ENCODE peak calls at places on chromosomes 3 and 15, in seven cellular contexts. U is stomach, G is IMR-90, M is K562, Y is ovary, B is upper lobe of left lung, X is tibial nerve. Q is an unnamed sample.

GRCh38 chr3:38016847-38017444 is 12.5 kb downstream of the PLCD1 start:
- DNase-seq in M (peak; percentile 30), U (no peak), X (no peak), B (no peak), Y (no peak), G (no peak), Q (no peak)

GRCh38 chr15:78004919-78005634 is 72.4 kb downstream of the TBC1D2B start:
- DNase-seq in G (peak; percentile 95), U (peak; percentile 84), X (peak; percentile 68), Y (peak; percentile 85), M (no peak), B (peak; percentile 74), Q (peak; percentile 86)

GRCh38 chr3:16618721-16619120 is 13.5 kb upstream of the DAZL start:
- DNase-seq in B (no peak), G (peak; percentile 16), M (no peak), Y (no peak), X (no peak), U (no peak), Q (no peak)

GRCh38 chr3:116129187-116129945 is 315.9 kb downstream of the LSAMP start:
- DNase-seq in X (no peak), M (no peak), G (no peak), U (no peak), Y (peak; percentile 56), B (no peak), Q (peak; percentile 30)

GRCh38 chr3:160381470-160381869 is 17.6 kb downstream of the IFT80 start:
- DNase-seq in B (no peak), Y (no peak), G (peak; percentile 66), M (no peak), U (no peak), X (no peak), Q (no peak)

GRCh38 chr3:30455840-30456239 is 150.6 kb upstream of the TGFBR2 start:
- DNase-seq in G (no peak), X (peak; percentile 54), Y (peak; percentile 76), U (no peak), M (no peak), B (no peak), Q (no peak)

GRCh38 chr3:194086251-194087075 is 49.5 kb upstream of the HES1 start:
- DNase-seq in Y (no peak), X (no peak), U (peak; percentile 13), M (no peak), B (no peak), G (no peak), Q (no peak)

GRCh38 chr3:26058774-26059455 is 269.0 kb downstream of the OXSM start:
- DNase-seq in M (no peak), B (no peak), X (no peak), G (no peak), Y (no peak), U (no peak), Q (no peak)

GRCh38 chr3:38382506-38383080 is 36.0 kb downstream of the XYLB start:
- DNase-seq in B (no peak), U (no peak), M (no peak), Y (no peak), X (no peak), G (no peak), Q (no peak)

GRCh38 chr3:29335921-29336320 is 55.0 kb downstream of the RBMS3 start:
- DNase-seq in Y (no peak), X (no peak), B (no peak), G (no peak), U (no peak), M (no peak), Q (no peak)

GRCh38 chr3:30428251-30428650 is 178.2 kb upstream of the TGFBR2 start:
- DNase-seq in X (no peak), B (no peak), M (no peak), U (no peak), G (peak; percentile 68), Y (no peak), Q (no peak)

GRCh38 chr3:191963182-191963581 is 502.2 kb downstream of the PYDC2 start:
- DNase-seq in B (no peak), Y (no peak), G (no peak), M (no peak), U (no peak), X (no peak), Q (no peak)

GRCh38 chr15:80611543-80612080 is 83.5 kb upstream of the ABHD17C start:
- DNase-seq in U (no peak), Y (no peak), B (no peak), X (no peak), G (no peak), M (no peak), Q (no peak)

GRCh38 chr15:78264304-78265136 is at the start of gene DNAJA4:
- DNase-seq in U (peak; percentile 64), M (no peak), X (peak; percentile 23), G (no peak), B (peak; percentile 93), Y (peak; percentile 57), Q (peak; percentile 73)

GRCh38 chr15:51879555-51879954 is 50.1 kb downstream of the TMOD3 start:
- DNase-seq in U (no peak), B (no peak), Y (no peak), M (no peak), X (no peak), G (peak; percentile 61), Q (no peak)

GRCh38 chr3:134373278-134373941 is 837 bp downstream of the AMOTL2 start:
- DNase-seq in M (no peak), X (peak; percentile 82), G (peak; percentile 89), Y (peak; percentile 90), U (peak; percentile 85), B (peak; percentile 89), Q (peak; percentile 88)

GRCh38 chr3:129010316-129010956 is 9.3 kb downstream of the EFCC1 start:
- DNase-seq in X (no peak), G (no peak), U (no peak), M (no peak), Y (no peak), B (no peak), Q (no peak)

GRCh38 chr3:59731909-59732308 is 682.1 kb upstream of the CFAP20DC start:
- DNase-seq in B (no peak), M (no peak), G (no peak), U (no peak), Y (no peak), X (no peak), Q (no peak)

GRCh38 chr3:188950832-188951489 is 220.8 kb upstream of the TPRG1 start:
- DNase-seq in M (no peak), X (peak; percentile 60), Y (peak; percentile 92), B (no peak), U (peak; percentile 84), G (peak; percentile 99), Q (peak; percentile 85)

GRCh38 chr15:101190196-101190595 is 61.7 kb downstream of the CHSY1 start:
- DNase-seq in M (no peak), B (no peak), U (no peak), Y (no peak), G (peak; percentile 38), X (no peak), Q (no peak)

GRCh38 chr15:91508633-91509032 is 344.9 kb upstream of the SLCO3A1 start:
- DNase-seq in G (peak; percentile 76), B (no peak), M (no peak), U (no peak), Y (no peak), X (no peak), Q (no peak)

GRCh38 chr15:25863067-25863967 is at the start of gene ATP10A:
- DNase-seq in M (no peak), B (peak; percentile 92), X (no peak), U (no peak), Y (peak; percentile 38), G (peak; percentile 71), Q (peak; percentile 40)

GRCh38 chr3:150349314-150350097 is 58.6 kb upstream of the TSC22D2 start:
- DNase-seq in Y (no peak), G (no peak), M (no peak), B (peak; percentile 1), X (peak; percentile 30), U (no peak), Q (no peak)
- H3K27ac ChIP-seq in Y (no peak overlapping the region), G (no peak overlapping the region), M (no peak overlapping the region), B (peak overlapping the region; percentile 6), X (peak overlapping the region; percentile 79), U (no peak overlapping the region), Q (no peak overlapping the region)

DNA sequence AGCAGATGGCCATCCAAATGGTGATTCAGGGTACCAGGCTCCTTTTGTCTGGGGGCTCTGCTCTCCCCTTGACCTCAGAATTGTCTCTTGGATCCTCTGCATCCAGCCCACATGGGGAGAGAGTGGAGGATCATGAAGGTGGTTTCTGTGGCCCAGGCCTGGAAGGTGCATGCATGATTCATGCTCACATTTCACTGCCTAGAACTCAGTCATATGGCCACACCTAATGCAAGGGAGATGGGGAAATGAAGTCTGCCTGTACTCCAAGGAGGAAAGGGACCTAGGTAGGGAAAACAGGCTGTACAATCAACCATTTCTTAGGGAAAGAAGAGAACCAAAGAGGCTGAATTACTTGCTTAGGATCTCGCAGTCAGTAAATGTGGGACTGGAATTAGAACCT is 15.1 kb downstream of the HRG start:
- DNase-seq in U (no peak), G (no peak), B (no peak), X (no peak), M (no peak), Y (no peak), Q (no peak)
- TF ChIP-seq POLR2A in U (no peak), G (no peak), B (no peak), X (no peak), M (no peak), Y (no peak), Q (no peak)

GRCh38 chr3:124759666-124760401 is 29.6 kb downstream of the UMPS start:
- DNase-seq in M (no peak), Y (no peak), U (no peak), X (no peak), B (peak; percentile 46), G (peak; percentile 22), Q (no peak)
- H3K27ac ChIP-seq in M (no peak overlapping the region), Y (no peak overlapping the region), U (no peak overlapping the region), X (no peak overlapping the region), B (no peak overlapping the region), G (no peak overlapping the region), Q (no peak overlapping the region)

GRCh38 chr3:196948442-196949365 is 6.4 kb upstream of the NCBP2 start:
- DNase-seq in M (peak; percentile 71), X (no peak), U (no peak), B (peak; percentile 79), G (no peak), Y (no peak), Q (no peak)

GRCh38 chr3:196949750-196950149 is 7.4 kb upstream of the NCBP2 start:
- DNase-seq in U (no peak), M (no peak), X (no peak), Y (no peak), B (no peak), G (no peak), Q (no peak)

GRCh38 chr3:196947136-196947859 is 5.0 kb upstream of the NCBP2 start:
- DNase-seq in U (no peak), X (no peak), Y (no peak), B (peak; percentile 38), G (no peak), M (no peak), Q (no peak)

GRCh38 chr3:196951371-196951770 is 9.0 kb upstream of the NCBP2 start:
- DNase-seq in X (no peak), G (no peak), U (no peak), M (no peak), Y (no peak), B (no peak), Q (no peak)

DNA sequence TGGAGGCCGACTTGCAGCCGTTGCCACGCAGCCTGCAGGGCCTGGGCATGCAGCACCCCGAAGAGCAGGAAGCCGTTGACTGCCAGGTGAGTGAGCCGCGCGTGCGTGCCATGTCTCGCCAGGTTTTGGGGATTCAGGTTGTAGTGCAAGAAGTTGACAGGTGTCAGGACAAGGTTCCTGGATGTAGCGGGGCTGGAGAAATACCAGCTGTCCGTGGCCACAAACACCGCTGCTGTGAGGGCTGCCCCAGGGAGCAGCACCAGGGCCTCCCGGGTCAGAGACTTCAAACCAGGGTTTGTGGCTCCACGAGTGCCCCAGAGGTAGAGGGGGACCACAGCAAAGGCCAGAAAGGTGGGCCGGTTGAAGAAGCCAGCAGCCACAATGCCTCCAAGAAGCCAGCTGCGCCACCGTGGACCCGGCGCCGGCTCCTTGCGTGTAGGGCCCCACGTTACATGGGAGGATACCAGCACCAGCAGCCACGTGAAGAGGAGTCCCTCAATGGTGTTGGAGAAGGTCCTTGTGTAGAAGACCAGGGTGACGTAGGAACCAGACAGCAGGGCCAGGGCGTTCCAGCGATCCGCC is 5.6 kb upstream of the NCBP2 start:
- DNase-seq in G (no peak), U (no peak), Y (no peak), M (no peak), B (peak; percentile 67), X (no peak), Q (no peak)
- TF ChIP-seq POLR2A in G (no peak), U (no peak), Y (no peak), M (no peak), B (no peak), X (no peak), Q (no peak)

Q was measured in testis.